ENCODE peak calls at places on chromosomes 3 and 15, in eight cellular contexts. L is fibroblast of mammary gland, N is progenitor cell of endocrine pancreas, Z is SW480, P is Kasumi-1, J is anterior cingulate cortex, E is astrocyte, Q is MCF 10A. A is an unnamed sample.

GRCh38 chr3:14853280-14853956 is 34.7 kb downstream of the FGD5 start:
- DNase-seq in Z (no peak), P (no peak), L (no peak), N (no peak), J (no peak), Q (no peak), E (no peak), A (no peak)

GRCh38 chr3:78026429-78026828 is 986.5 kb downstream of the ROBO2 start:
- DNase-seq in Z (no peak), J (no peak), N (no peak), E (peak), Q (no peak), L (peak), P (no peak), A (no peak)

GRCh38 chr3:14925729-14926591 is 21.4 kb upstream of the NR2C2 start:
- DNase-seq in L (peak), N (no peak), P (peak), J (peak), E (peak), Q (peak), Z (peak), A (no peak)

GRCh38 chr15:28023422-28023821 is 75.7 kb downstream of the OCA2 start:
- DNase-seq in E (no peak), Z (no peak), N (no peak), J (no peak), Q (no peak), P (no peak), L (no peak), A (peak)

GRCh38 chr15:67880651-67881182 is 40.9 kb upstream of the RNU6-1 start:
- DNase-seq in Z (no peak), Q (peak), L (peak), P (peak), J (no peak), E (peak), N (no peak), A (no peak)

GRCh38 chr3:160472344-160472743 is 22.8 kb upstream of the TRIM59 start:
- DNase-seq in J (no peak), P (no peak), Z (no peak), E (peak), N (no peak), Q (no peak), L (no peak), A (no peak)

GRCh38 chr15:96337354-96337990 is 7.0 kb downstream of the NR2F2 start:
- DNase-seq in N (no peak), E (peak), Q (peak), L (peak), J (no peak), P (no peak), Z (peak), A (no peak)

GRCh38 chr3:82137050-82137449 is 375.6 kb upstream of the GBE1 start:
- DNase-seq in Q (no peak), J (no peak), E (no peak), Z (no peak), P (no peak), L (no peak), N (no peak), A (no peak)

GRCh38 chr3:126433496-126434263 is 39.0 kb downstream of the CFAP100 start:
- DNase-seq in P (no peak), J (peak), E (no peak), Z (no peak), L (no peak), N (no peak), Q (peak), A (no peak)